ENCODE peak calls at places on chromosomes 11 and 22, in seven cellular contexts. L is hypothalamus, N is mucosa of descending colon, Y is skeletal muscle cell, X is ovary, V is astrocyte of the cerebellum, T is iPS-NIHi11. C is an unnamed sample.

GRCh38 chr11:1531961-1532586 is 40.0 kb downstream of the DUSP8 start:
- DNase-seq in L (no peak), N (no peak), Y (no peak), X (no peak), V (peak), T (no peak), C (no peak)

GRCh38 chr11:17012712-17013547 is 1.3 kb downstream of the PLEKHA7 start:
- DNase-seq in L (peak), N (peak), Y (peak), X (peak), V (peak), T (peak), C (peak)

GRCh38 chr11:46666982-46667590 is 33.3 kb downstream of the ARHGAP1 start:
- DNase-seq in L (no peak), N (no peak), Y (no peak), X (peak), V (no peak), T (no peak), C (no peak)

GRCh38 chr11:121257289-121257688 is 35.3 kb upstream of the SC5D start:
- DNase-seq in L (no peak), N (no peak), Y (no peak), X (no peak), V (no peak), T (no peak), C (no peak)

GRCh38 chr22:30048711-30049110 is 31.6 kb upstream of the HORMAD2 start:
- DNase-seq in L (no peak), N (no peak), Y (no peak), X (no peak), V (no peak), T (no peak), C (no peak)

GRCh38 chr22:43281400-43281799 is 61.8 kb downstream of the SCUBE1 start:
- DNase-seq in L (no peak), N (no peak), Y (no peak), X (no peak), V (no peak), T (no peak), C (no peak)

GRCh38 chr11:58926695-58927094 is 12.6 kb upstream of the GLYATL1 start:
- DNase-seq in L (no peak), N (no peak), Y (no peak), X (no peak), V (no peak), T (no peak), C (no peak)

GRCh38 chr11:19185516-19186052 is 16.2 kb downstream of the CSRP3 start:
- DNase-seq in L (no peak), N (no peak), Y (no peak), X (no peak), V (no peak), T (no peak), C (no peak)

GRCh38 chr11:130181295-130182272 is 22.0 kb downstream of the ST14 start:
- DNase-seq in L (no peak), N (peak), Y (peak), X (no peak), V (no peak), T (no peak), C (no peak)

GRCh38 chr11:78256962-78257361 is 68.2 kb downstream of the USP35 start:
- DNase-seq in L (no peak), N (peak), Y (peak), X (peak), V (peak), T (no peak), C (peak)

GRCh38 chr11:44192015-44192380 is 96.5 kb downstream of the EXT2 start:
- DNase-seq in L (no peak), N (no peak), Y (no peak), X (no peak), V (no peak), T (no peak), C (no peak)

GRCh38 chr22:47190957-47191323 is 428.5 kb downstream of the TBC1D22A start:
- DNase-seq in L (no peak), N (no peak), Y (no peak), X (peak), V (no peak), T (no peak), C (no peak)

GRCh38 chr11:26847459-26847858 is 125.6 kb upstream of the SLC5A12 start:
- DNase-seq in L (no peak), N (no peak), Y (peak), X (no peak), V (no peak), T (no peak), C (no peak)

GRCh38 chr22:39898997-39899396 is 1.9 kb upstream of the GRAP2 start:
- DNase-seq in L (no peak), N (no peak), Y (no peak), X (no peak), V (no peak), T (no peak), C (no peak)

GRCh38 chr11:123174196-123175183 is 20.6 kb downstream of the CLMP start:
- DNase-seq in L (no peak), N (no peak), Y (peak), X (peak), V (peak), T (no peak), C (peak)

GRCh38 chr11:27673979-27674663 is 26.1 kb downstream of the BDNF start:
- DNase-seq in L (no peak), N (no peak), Y (no peak), X (no peak), V (no peak), T (no peak), C (no peak)

GRCh38 chr11:61035086-61035835 is 63.8 kb downstream of the CD6 start:
- DNase-seq in L (no peak), N (no peak), Y (no peak), X (no peak), V (no peak), T (no peak), C (no peak)

GRCh38 chr11:95715777-95716241 is 73.8 kb downstream of the FAM76B start:
- DNase-seq in L (no peak), N (no peak), Y (peak), X (no peak), V (peak), T (no peak), C (no peak)

GRCh38 chr11:8038393-8038792 is 42.6 kb upstream of the TUB start:
- DNase-seq in L (peak), N (no peak), Y (no peak), X (no peak), V (no peak), T (no peak), C (no peak)

GRCh38 chr11:94884322-94884721 is 89.0 kb downstream of the CWC15 start:
- DNase-seq in L (no peak), N (no peak), Y (no peak), X (no peak), V (no peak), T (no peak), C (no peak)

GRCh38 chr11:95542868-95543551 is 246.6 kb downstream of the FAM76B start:
- DNase-seq in L (no peak), N (no peak), Y (no peak), X (no peak), V (no peak), T (no peak), C (no peak)

GRCh38 chr11:109512249-109512648 is 90.3 kb downstream of the C11orf87 start:
- DNase-seq in L (no peak), N (no peak), Y (no peak), X (no peak), V (no peak), T (no peak), C (no peak)

GRCh38 chr11:130726647-130727046 is 189.6 kb downstream of the SNX19 start:
- DNase-seq in L (no peak), N (no peak), Y (no peak), X (no peak), V (no peak), T (no peak), C (no peak)

GRCh38 chr22:27179161-27179560 is 521.8 kb downstream of the MIAT start:
- DNase-seq in L (no peak), N (no peak), Y (no peak), X (no peak), V (no peak), T (no peak), C (no peak)

GRCh38 chr11:26510756-26511155 is 61.3 kb downstream of the MUC15 start:
- DNase-seq in L (no peak), N (no peak), Y (no peak), X (no peak), V (no peak), T (no peak), C (no peak)

GRCh38 chr11:69423181-69423580 is 58.3 kb upstream of the LINC01488 start:
- DNase-seq in L (no peak), N (no peak), Y (no peak), X (no peak), V (no peak), T (no peak), C (peak)

GRCh38 chr11:45247433-45247832 is 38.7 kb downstream of the SYT13 start:
- DNase-seq in L (no peak), N (no peak), Y (no peak), X (no peak), V (no peak), T (no peak), C (no peak)

GRCh38 chr22:40898850-40899357 is 37.0 kb upstream of the DNAJB7 start:
- DNase-seq in L (no peak), N (no peak), Y (peak), X (no peak), V (peak), T (peak), C (no peak)

GRCh38 chr22:35400335-35400680 is 368 bp downstream of the MCM5 start:
- DNase-seq in L (no peak), N (peak), Y (no peak), X (no peak), V (no peak), T (no peak), C (peak)

GRCh38 chr11:47335733-47336132 is 16.8 kb downstream of the MYBPC3 start:
- DNase-seq in L (no peak), N (no peak), Y (no peak), X (no peak), V (no peak), T (no peak), C (peak)

GRCh38 chr11:63888170-63889086 is 28.5 kb downstream of the RCOR2 start:
- DNase-seq in L (peak), N (peak), Y (peak), X (peak), V (peak), T (peak), C (peak)

GRCh38 chr11:86800076-86800955 is at the start of gene PRSS23:
- DNase-seq in L (peak), N (peak), Y (no peak), X (peak), V (no peak), T (peak), C (peak)

GRCh38 chr11:69474736-69475135 is 6.7 kb upstream of the LINC01488 start:
- DNase-seq in L (no peak), N (no peak), Y (no peak), X (no peak), V (no peak), T (no peak), C (peak)

GRCh38 chr11:88552377-88553029 is 215.0 kb upstream of the CTSC start:
- DNase-seq in L (no peak), N (no peak), Y (no peak), X (no peak), V (no peak), T (peak), C (no peak)

GRCh38 chr22:45120931-45121330 is 42.8 kb upstream of the NUP50 start:
- DNase-seq in L (no peak), N (no peak), Y (no peak), X (no peak), V (no peak), T (no peak), C (no peak)

GRCh38 chr22:32318361-32318760 is 39.3 kb upstream of the RFPL3 start:
- DNase-seq in L (no peak), N (no peak), Y (no peak), X (no peak), V (no peak), T (no peak), C (no peak)

GRCh38 chr22:17788023-17788330 is 13.7 kb upstream of the BID start:
- DNase-seq in L (no peak), N (no peak), Y (no peak), X (no peak), V (no peak), T (no peak), C (no peak)

GRCh38 chr11:125245299-125245698 is 80.7 kb downstream of the PKNOX2 start:
- DNase-seq in L (no peak), N (no peak), Y (no peak), X (peak), V (no peak), T (no peak), C (no peak)

C was measured in kidney.